ENCODE peak calls at places on chromosomes 16 and 17, in nine cellular contexts. One of them, this sample, is unnamed.

GRCh38 chr17:69105907-69106730 is 35.6 kb downstream of the ABCA6 start:
- DNase-seq in NCI-H2081: no peak
- DNase-seq in HFF-Myc: no peak
- DNase-seq in activated CD8-positive, alpha-beta T cell treated with anti-CD3 and anti-CD28 coated beads for 36 hours: no peak
- DNase-seq in HT-29: no peak
- DNase-seq in nephron progenitor cell: no peak
- DNase-seq in RCC 7860: no peak
- DNase-seq in T-helper 1 cell: no peak
- DNase-seq in small intestine: no peak
- DNase-seq in this sample: no peak

GRCh38 chr16:89737341-89738071 is 16.2 kb downstream of the ZNF276 start:
- DNase-seq in NCI-H2081: no peak
- DNase-seq in HFF-Myc: no peak
- DNase-seq in activated CD8-positive, alpha-beta T cell treated with anti-CD3 and anti-CD28 coated beads for 36 hours: peak
- DNase-seq in HT-29: no peak
- DNase-seq in nephron progenitor cell: no peak
- DNase-seq in RCC 7860: no peak
- DNase-seq in T-helper 1 cell: peak
- DNase-seq in small intestine: peak
- DNase-seq in this sample: no peak

GRCh38 chr16:75938818-75939217 is 212.5 kb upstream of the CPHXL start:
- DNase-seq in NCI-H2081: no peak
- DNase-seq in HFF-Myc: no peak
- DNase-seq in activated CD8-positive, alpha-beta T cell treated with anti-CD3 and anti-CD28 coated beads for 36 hours: no peak
- DNase-seq in HT-29: no peak
- DNase-seq in nephron progenitor cell: no peak
- DNase-seq in RCC 7860: no peak
- DNase-seq in T-helper 1 cell: no peak
- DNase-seq in small intestine: no peak
- DNase-seq in this sample: no peak

GRCh38 chr17:7508846-7509245 is 24.7 kb downstream of the POLR2A start:
- DNase-seq in NCI-H2081: no peak
- DNase-seq in HFF-Myc: no peak
- DNase-seq in activated CD8-positive, alpha-beta T cell treated with anti-CD3 and anti-CD28 coated beads for 36 hours: no peak
- DNase-seq in HT-29: no peak
- DNase-seq in nephron progenitor cell: no peak
- DNase-seq in RCC 7860: no peak
- DNase-seq in T-helper 1 cell: no peak
- DNase-seq in small intestine: no peak
- DNase-seq in this sample: no peak

GRCh38 chr16:19717781-19718623 is at the start of the genes IQCK and KNOP1:
- DNase-seq in NCI-H2081: peak
- DNase-seq in HFF-Myc: peak
- DNase-seq in activated CD8-positive, alpha-beta T cell treated with anti-CD3 and anti-CD28 coated beads for 36 hours: peak
- DNase-seq in HT-29: peak
- DNase-seq in nephron progenitor cell: peak
- DNase-seq in RCC 7860: peak
- DNase-seq in T-helper 1 cell: peak
- DNase-seq in small intestine: peak
- DNase-seq in this sample: peak

GRCh38 chr16:50238314-50238713 is 28.0 kb upstream of the ADCY7 start:
- DNase-seq in NCI-H2081: no peak
- DNase-seq in HFF-Myc: no peak
- DNase-seq in activated CD8-positive, alpha-beta T cell treated with anti-CD3 and anti-CD28 coated beads for 36 hours: no peak
- DNase-seq in HT-29: no peak
- DNase-seq in nephron progenitor cell: no peak
- DNase-seq in RCC 7860: no peak
- DNase-seq in T-helper 1 cell: no peak
- DNase-seq in small intestine: no peak
- DNase-seq in this sample: no peak

GRCh38 chr17:81044764-81045589 is 10.0 kb downstream of the BAIAP2 start:
- DNase-seq in NCI-H2081: peak
- DNase-seq in HFF-Myc: peak
- DNase-seq in activated CD8-positive, alpha-beta T cell treated with anti-CD3 and anti-CD28 coated beads for 36 hours: no peak
- DNase-seq in HT-29: peak
- DNase-seq in nephron progenitor cell: no peak
- DNase-seq in RCC 7860: peak
- DNase-seq in T-helper 1 cell: no peak
- DNase-seq in small intestine: peak
- DNase-seq in this sample: no peak

GRCh38 chr17:13735861-13736260 is 134.1 kb upstream of the HS3ST3A1 start:
- DNase-seq in NCI-H2081: no peak
- DNase-seq in HFF-Myc: peak
- DNase-seq in activated CD8-positive, alpha-beta T cell treated with anti-CD3 and anti-CD28 coated beads for 36 hours: no peak
- DNase-seq in HT-29: no peak
- DNase-seq in nephron progenitor cell: no peak
- DNase-seq in RCC 7860: no peak
- DNase-seq in T-helper 1 cell: no peak
- DNase-seq in small intestine: no peak
- DNase-seq in this sample: no peak

GRCh38 chr17:8225813-8226535 is 15.6 kb upstream of the AURKB start:
- DNase-seq in NCI-H2081: peak
- DNase-seq in HFF-Myc: no peak
- DNase-seq in activated CD8-positive, alpha-beta T cell treated with anti-CD3 and anti-CD28 coated beads for 36 hours: peak
- DNase-seq in HT-29: peak
- DNase-seq in nephron progenitor cell: peak
- DNase-seq in RCC 7860: peak
- DNase-seq in T-helper 1 cell: peak
- DNase-seq in small intestine: peak
- DNase-seq in this sample: peak

GRCh38 chr16:21264226-21265036 is 13.7 kb downstream of the CRYM start:
- DNase-seq in NCI-H2081: no peak
- DNase-seq in HFF-Myc: peak
- DNase-seq in activated CD8-positive, alpha-beta T cell treated with anti-CD3 and anti-CD28 coated beads for 36 hours: no peak
- DNase-seq in HT-29: peak
- DNase-seq in nephron progenitor cell: peak
- DNase-seq in RCC 7860: no peak
- DNase-seq in T-helper 1 cell: no peak
- DNase-seq in small intestine: no peak
- DNase-seq in this sample: no peak

GRCh38 chr17:44217738-44218343 is 1.6 kb downstream of the UBTF start:
- DNase-seq in NCI-H2081: no peak
- DNase-seq in HFF-Myc: no peak
- DNase-seq in activated CD8-positive, alpha-beta T cell treated with anti-CD3 and anti-CD28 coated beads for 36 hours: peak
- DNase-seq in HT-29: no peak
- DNase-seq in nephron progenitor cell: no peak
- DNase-seq in RCC 7860: no peak
- DNase-seq in T-helper 1 cell: no peak
- DNase-seq in small intestine: no peak
- DNase-seq in this sample: no peak

GRCh38 chr16:10699756-10700155 is 5.0 kb upstream of the TEKT5 start:
- DNase-seq in NCI-H2081: no peak
- DNase-seq in HFF-Myc: no peak
- DNase-seq in activated CD8-positive, alpha-beta T cell treated with anti-CD3 and anti-CD28 coated beads for 36 hours: no peak
- DNase-seq in HT-29: no peak
- DNase-seq in nephron progenitor cell: no peak
- DNase-seq in RCC 7860: no peak
- DNase-seq in T-helper 1 cell: no peak
- DNase-seq in small intestine: no peak
- DNase-seq in this sample: no peak

GRCh38 chr17:77285594-77286390 is 145.0 kb downstream of the SEC14L1 start:
- DNase-seq in NCI-H2081: no peak
- DNase-seq in HFF-Myc: no peak
- DNase-seq in activated CD8-positive, alpha-beta T cell treated with anti-CD3 and anti-CD28 coated beads for 36 hours: no peak
- DNase-seq in HT-29: peak
- DNase-seq in nephron progenitor cell: no peak
- DNase-seq in RCC 7860: peak
- DNase-seq in T-helper 1 cell: no peak
- DNase-seq in small intestine: peak
- DNase-seq in this sample: no peak

GRCh38 chr16:15950167-15950854 is 895 bp downstream of the ABCC1 start:
- DNase-seq in NCI-H2081: no peak
- DNase-seq in HFF-Myc: no peak
- DNase-seq in activated CD8-positive, alpha-beta T cell treated with anti-CD3 and anti-CD28 coated beads for 36 hours: peak
- DNase-seq in HT-29: peak
- DNase-seq in nephron progenitor cell: peak
- DNase-seq in RCC 7860: peak
- DNase-seq in T-helper 1 cell: peak
- DNase-seq in small intestine: peak
- DNase-seq in this sample: peak

GRCh38 chr17:61510991-61511390 is 58.8 kb downstream of the TBX4 start:
- DNase-seq in NCI-H2081: no peak
- DNase-seq in HFF-Myc: no peak
- DNase-seq in activated CD8-positive, alpha-beta T cell treated with anti-CD3 and anti-CD28 coated beads for 36 hours: no peak
- DNase-seq in HT-29: no peak
- DNase-seq in nephron progenitor cell: no peak
- DNase-seq in RCC 7860: no peak
- DNase-seq in T-helper 1 cell: no peak
- DNase-seq in small intestine: no peak
- DNase-seq in this sample: no peak

GRCh38 chr17:50382931-50383330 is 9.9 kb downstream of the EME1 start:
- DNase-seq in NCI-H2081: no peak
- DNase-seq in HFF-Myc: no peak
- DNase-seq in activated CD8-positive, alpha-beta T cell treated with anti-CD3 and anti-CD28 coated beads for 36 hours: no peak
- DNase-seq in HT-29: no peak
- DNase-seq in nephron progenitor cell: no peak
- DNase-seq in RCC 7860: no peak
- DNase-seq in T-helper 1 cell: no peak
- DNase-seq in small intestine: no peak
- DNase-seq in this sample: no peak

GRCh38 chr16:56298948-56299602 is 107.8 kb downstream of the GNAO1 start:
- DNase-seq in NCI-H2081: no peak
- DNase-seq in HFF-Myc: no peak
- DNase-seq in activated CD8-positive, alpha-beta T cell treated with anti-CD3 and anti-CD28 coated beads for 36 hours: no peak
- DNase-seq in HT-29: no peak
- DNase-seq in nephron progenitor cell: no peak
- DNase-seq in RCC 7860: no peak
- DNase-seq in T-helper 1 cell: no peak
- DNase-seq in small intestine: no peak
- DNase-seq in this sample: no peak

GRCh38 chr16:57994778-57995177 is 5.7 kb downstream of the ZNF319 start:
- DNase-seq in NCI-H2081: no peak
- DNase-seq in HFF-Myc: no peak
- DNase-seq in activated CD8-positive, alpha-beta T cell treated with anti-CD3 and anti-CD28 coated beads for 36 hours: peak
- DNase-seq in HT-29: peak
- DNase-seq in nephron progenitor cell: peak
- DNase-seq in RCC 7860: peak
- DNase-seq in T-helper 1 cell: peak
- DNase-seq in small intestine: peak
- DNase-seq in this sample: no peak

GRCh38 chr17:4307179-4307930 is 43.6 kb upstream of the ANKFY1 start:
- DNase-seq in NCI-H2081: no peak
- DNase-seq in HFF-Myc: no peak
- DNase-seq in activated CD8-positive, alpha-beta T cell treated with anti-CD3 and anti-CD28 coated beads for 36 hours: no peak
- DNase-seq in HT-29: no peak
- DNase-seq in nephron progenitor cell: no peak
- DNase-seq in RCC 7860: no peak
- DNase-seq in T-helper 1 cell: no peak
- DNase-seq in small intestine: no peak
- DNase-seq in this sample: no peak

GRCh38 chr16:51845586-51845985 is 694.5 kb upstream of the SALL1 start:
- DNase-seq in NCI-H2081: no peak
- DNase-seq in HFF-Myc: no peak
- DNase-seq in activated CD8-positive, alpha-beta T cell treated with anti-CD3 and anti-CD28 coated beads for 36 hours: no peak
- DNase-seq in HT-29: no peak
- DNase-seq in nephron progenitor cell: peak
- DNase-seq in RCC 7860: no peak
- DNase-seq in T-helper 1 cell: no peak
- DNase-seq in small intestine: no peak
- DNase-seq in this sample: no peak

GRCh38 chr17:17906418-17907215 is 65.6 kb downstream of the TOM1L2 start:
- DNase-seq in NCI-H2081: no peak
- DNase-seq in HFF-Myc: no peak
- DNase-seq in activated CD8-positive, alpha-beta T cell treated with anti-CD3 and anti-CD28 coated beads for 36 hours: no peak
- DNase-seq in HT-29: no peak
- DNase-seq in nephron progenitor cell: no peak
- DNase-seq in RCC 7860: no peak
- DNase-seq in T-helper 1 cell: no peak
- DNase-seq in small intestine: no peak
- DNase-seq in this sample: no peak

GRCh38 chr16:10982430-10983174 is 38.2 kb downstream of the CLEC16A start:
- DNase-seq in NCI-H2081: no peak
- DNase-seq in HFF-Myc: no peak
- DNase-seq in activated CD8-positive, alpha-beta T cell treated with anti-CD3 and anti-CD28 coated beads for 36 hours: no peak
- DNase-seq in HT-29: no peak
- DNase-seq in nephron progenitor cell: no peak
- DNase-seq in RCC 7860: no peak
- DNase-seq in T-helper 1 cell: no peak
- DNase-seq in small intestine: no peak
- DNase-seq in this sample: no peak

GRCh38 chr16:70429888-70430666 is 8.8 kb downstream of the ST3GAL2 start:
- DNase-seq in NCI-H2081: no peak
- DNase-seq in HFF-Myc: no peak
- DNase-seq in activated CD8-positive, alpha-beta T cell treated with anti-CD3 and anti-CD28 coated beads for 36 hours: no peak
- DNase-seq in HT-29: no peak
- DNase-seq in nephron progenitor cell: no peak
- DNase-seq in RCC 7860: no peak
- DNase-seq in T-helper 1 cell: no peak
- DNase-seq in small intestine: no peak
- DNase-seq in this sample: no peak

GRCh38 chr16:51818342-51818944 is 667.4 kb upstream of the SALL1 start:
- DNase-seq in NCI-H2081: no peak
- DNase-seq in HFF-Myc: peak
- DNase-seq in activated CD8-positive, alpha-beta T cell treated with anti-CD3 and anti-CD28 coated beads for 36 hours: peak
- DNase-seq in HT-29: peak
- DNase-seq in nephron progenitor cell: peak
- DNase-seq in RCC 7860: peak
- DNase-seq in T-helper 1 cell: no peak
- DNase-seq in small intestine: peak
- DNase-seq in this sample: no peak

GRCh38 chr16:762049-762513 is 1.5 kb downstream of the MSLN start:
- DNase-seq in NCI-H2081: no peak
- DNase-seq in HFF-Myc: no peak
- DNase-seq in activated CD8-positive, alpha-beta T cell treated with anti-CD3 and anti-CD28 coated beads for 36 hours: no peak
- DNase-seq in HT-29: no peak
- DNase-seq in nephron progenitor cell: no peak
- DNase-seq in RCC 7860: no peak
- DNase-seq in T-helper 1 cell: no peak
- DNase-seq in small intestine: no peak
- DNase-seq in this sample: no peak

GRCh38 chr16:15810411-15810810 is 46.4 kb downstream of the MYH11 start:
- DNase-seq in NCI-H2081: no peak
- DNase-seq in HFF-Myc: no peak
- DNase-seq in activated CD8-positive, alpha-beta T cell treated with anti-CD3 and anti-CD28 coated beads for 36 hours: no peak
- DNase-seq in HT-29: no peak
- DNase-seq in nephron progenitor cell: no peak
- DNase-seq in RCC 7860: no peak
- DNase-seq in T-helper 1 cell: no peak
- DNase-seq in small intestine: no peak
- DNase-seq in this sample: no peak

GRCh38 chr16:11439216-11439615 is 94.0 kb downstream of the RMI2 start:
- DNase-seq in NCI-H2081: no peak
- DNase-seq in HFF-Myc: no peak
- DNase-seq in activated CD8-positive, alpha-beta T cell treated with anti-CD3 and anti-CD28 coated beads for 36 hours: no peak
- DNase-seq in HT-29: no peak
- DNase-seq in nephron progenitor cell: no peak
- DNase-seq in RCC 7860: no peak
- DNase-seq in T-helper 1 cell: no peak
- DNase-seq in small intestine: no peak
- DNase-seq in this sample: no peak